ENCODE peak calls at places on chromosomes 13 and 19, in ten cellular contexts. D is transverse colon; E is left ventricle myocardium inferior; N is neural crest cell; T is sigmoid colon; H is fibroblast of mammary gland; I is psoas muscle; J is CD8-positive, alpha-beta memory T cell; P is H54; F is nucleus accumbens. Y is an unnamed sample.
A peak's percentile ranks its signal among the peaks of the same experiment; 100 is the strongest.

GRCh38 chr13:41645313-41645712 is 188.0 kb downstream of the RGCC start:
- DNase-seq in D (no peak), E (no peak), N (no peak), T (peak; percentile 86), H (peak; percentile 89), I (peak; percentile 44), J (no peak), P (no peak), F (no peak), Y (no peak)

GRCh38 chr13:79966039-79966438 is 374.9 kb downstream of the SPRY2 start:
- DNase-seq in D (no peak), E (no peak), N (no peak), T (no peak), H (no peak), I (no peak), J (no peak), P (no peak), F (no peak), Y (peak; percentile 35)

GRCh38 chr19:43765109-43765876 is 10.5 kb upstream of the SMG9 start:
- DNase-seq in D (peak; percentile 75), E (no peak), N (no peak), T (peak; percentile 87), H (peak; percentile 97), I (peak; percentile 82), J (peak; percentile 60), P (peak; percentile 90), F (no peak), Y (peak; percentile 90)

GRCh38 chr19:54029930-54030490 is 33.7 kb downstream of the VSTM1 start:
- DNase-seq in D (peak; percentile 53), E (peak; percentile 31), N (peak; percentile 73), T (no peak), H (peak; percentile 67), I (peak; percentile 25), J (peak; percentile 10), P (peak; percentile 63), F (peak; percentile 42), Y (peak; percentile 68)

GRCh38 chr13:100588350-100589177 is at the start of gene GGACT:
- DNase-seq in D (peak; percentile 84), E (peak; percentile 70), N (peak; percentile 74), T (peak; percentile 74), H (peak; percentile 52), I (peak; percentile 77), J (peak; percentile 83), P (peak; percentile 81), F (peak; percentile 35), Y (peak; percentile 41)

GRCh38 chr13:97252735-97253134 is 30.6 kb downstream of the MBNL2 start:
- DNase-seq in D (no peak), E (no peak), N (no peak), T (no peak), H (no peak), I (no peak), J (no peak), P (no peak), F (no peak), Y (no peak)

GRCh38 chr19:30225615-30226463 is 146.3 kb upstream of the ZNF536 start:
- DNase-seq in D (no peak), E (no peak), N (peak; percentile 6), T (peak; percentile 44), H (no peak), I (no peak), J (no peak), P (no peak), F (no peak), Y (no peak)

GRCh38 chr19:10891360-10892108 is 20.2 kb downstream of the CARM1 start:
- DNase-seq in D (peak; percentile 84), E (peak; percentile 40), N (no peak), T (no peak), H (no peak), I (no peak), J (no peak), P (no peak), F (peak; percentile 10), Y (no peak)

GRCh38 chr19:57192064-57192395 is 730 bp downstream of the ZNF264 start:
- DNase-seq in D (no peak), E (no peak), N (no peak), T (no peak), H (no peak), I (no peak), J (no peak), P (no peak), F (no peak), Y (no peak)

GRCh38 chr19:55526216-55527196 is 10.4 kb downstream of the SBK2 start:
- DNase-seq in D (peak; percentile 80), E (peak; percentile 82), N (no peak), T (no peak), H (peak; percentile 87), I (peak; percentile 78), J (no peak), P (peak; percentile 71), F (no peak), Y (peak; percentile 87)

GRCh38 chr19:8487137-8487851 is 15.1 kb downstream of the PRAM1 start:
- DNase-seq in D (peak; percentile 34), E (no peak), N (no peak), T (no peak), H (no peak), I (no peak), J (peak; percentile 64), P (no peak), F (peak; percentile 31), Y (no peak)

GRCh38 chr13:70173236-70173959 is 65.1 kb upstream of the KLHL1 start:
- DNase-seq in D (no peak), E (no peak), N (no peak), T (no peak), H (no peak), I (no peak), J (no peak), P (no peak), F (no peak), Y (no peak)